ENCODE peak calls at places on chromosomes 13 and 19, in ten cellular contexts. L is tibial artery, S is upper lobe of left lung, P is uterus, E is adrenal gland, N is suprapubic skin, Q is pancreas, I is heart right ventricle, D is endodermal cell, T is PC-9. V is an unnamed sample.

GRCh38 chr19:48866692-48867091 is 1.7 kb downstream of the PLEKHA4 start:
- DNase-seq in E (no peak), I (no peak), S (no peak), N (no peak), D (no peak), L (no peak), Q (no peak), T (no peak), P (no peak), V (no peak)

GRCh38 chr13:43132228-43132627 is 108.8 kb downstream of the DNAJC15 start:
- DNase-seq in I (no peak), L (no peak), E (peak; percentile 48), P (no peak), T (peak; percentile 56), Q (peak; percentile 16), S (no peak), D (peak; percentile 87), N (no peak), V (no peak)

GRCh38 chr19:17219286-17219685 is 4.1 kb downstream of the USE1 start:
- DNase-seq in N (no peak), S (no peak), T (no peak), I (no peak), E (no peak), L (no peak), Q (no peak), D (no peak), P (no peak), V (no peak)

GRCh38 chr19:39587496-39587895 is 14.8 kb upstream of the LGALS13 start:
- DNase-seq in D (no peak), I (no peak), P (no peak), T (peak; percentile 60), Q (no peak), E (no peak), S (no peak), N (no peak), L (no peak), V (no peak)

GRCh38 chr19:30476997-30477396 is 104.8 kb downstream of the ZNF536 start:
- DNase-seq in N (no peak), L (no peak), S (no peak), I (no peak), D (no peak), T (no peak), Q (no peak), E (no peak), P (no peak), V (no peak)

GRCh38 chr13:37488682-37489081 is 109.9 kb downstream of the POSTN start:
- DNase-seq in P (no peak), T (no peak), Q (no peak), I (no peak), L (no peak), D (no peak), E (no peak), N (no peak), S (no peak), V (no peak)

GRCh38 chr13:99154064-99154463 is 46.6 kb upstream of the UBAC2 start:
- DNase-seq in E (no peak), T (no peak), D (no peak), Q (no peak), L (no peak), I (no peak), S (no peak), N (no peak), P (no peak), V (no peak)

GRCh38 chr13:29507356-29507755 is 88.1 kb downstream of the SLC7A1 start:
- DNase-seq in Q (no peak), S (no peak), D (no peak), P (no peak), N (no peak), L (no peak), E (no peak), I (no peak), T (no peak), V (no peak)

GRCh38 chr13:62643007-62643483 is 1227.4 kb upstream of the PCDH20 start:
- DNase-seq in P (no peak), E (no peak), I (no peak), T (peak; percentile 64), N (no peak), D (no peak), L (no peak), Q (no peak), S (no peak), V (no peak)

GRCh38 chr19:19776206-19777008 is 43.5 kb upstream of the ZNF14 start:
- DNase-seq in L (peak; percentile 99), D (peak; percentile 99), N (peak; percentile 98), E (peak; percentile 98), T (peak; percentile 97), S (peak; percentile 98), P (peak; percentile 97), Q (peak; percentile 99), I (peak; percentile 96), V (peak; percentile 99)
- TF ChIP-seq CTCF in L (no peak), D (peak; percentile 14), N (no peak), E (no peak), T (no peak), S (no peak), P (peak; percentile 22), Q (no peak), I (peak; percentile 35), V (no peak)

GRCh38 chr13:109074436-109074835 is 445.0 kb downstream of the MYO16 start:
- DNase-seq in N (no peak), P (no peak), I (no peak), Q (no peak), S (no peak), D (no peak), T (no peak), E (no peak), L (no peak), V (no peak)
- H3K4me3 ChIP-seq in N (no peak overlapping the region), P (no peak overlapping the region), I (no peak overlapping the region), Q (no peak overlapping the region), S (no peak overlapping the region), D (no peak overlapping the region), T (no peak overlapping the region), E (no peak overlapping the region), L (no peak overlapping the region), V (no peak overlapping the region)

DNA sequence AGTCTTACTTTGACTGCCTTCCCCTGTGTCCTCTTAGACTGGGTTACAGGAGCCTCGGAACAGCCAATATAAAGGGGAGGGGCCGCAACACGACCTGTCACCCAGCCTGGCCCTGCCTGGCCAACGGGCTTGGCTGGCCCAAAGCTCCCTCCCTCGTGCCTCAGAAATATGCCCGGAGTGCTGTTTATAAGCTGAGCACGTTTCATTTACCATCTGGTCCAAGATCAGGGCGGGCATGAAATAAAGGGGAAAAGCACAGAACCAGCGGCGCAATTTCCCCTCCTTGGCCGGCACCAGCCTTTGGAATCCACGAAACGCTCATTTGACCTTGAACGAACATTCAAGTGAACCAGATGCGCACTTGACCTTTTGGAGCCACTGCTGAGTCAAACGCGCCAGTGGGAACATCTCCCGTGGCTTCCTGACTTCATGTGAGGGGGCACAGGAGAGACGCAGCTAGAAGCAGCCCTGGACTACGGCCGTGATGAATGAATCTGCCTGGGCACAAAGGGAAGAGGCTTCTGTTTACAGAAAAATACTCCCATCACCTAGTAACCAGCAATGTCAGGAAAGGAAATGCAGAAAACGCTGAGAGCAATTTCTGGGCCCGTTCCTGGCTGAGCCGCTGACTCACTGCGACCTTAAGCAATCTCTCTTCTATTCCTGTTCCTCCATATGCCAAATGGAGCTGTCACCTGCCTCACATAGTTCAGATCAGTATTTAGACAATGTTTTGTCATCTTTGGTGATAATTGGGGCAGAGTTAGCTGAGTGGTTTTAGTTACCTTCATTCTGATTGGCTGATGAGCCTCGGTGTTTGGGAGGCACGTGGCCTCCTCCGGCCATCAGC is 53.3 kb downstream of the RFX2 start:
- DNase-seq in P (peak; percentile 91), S (no peak), E (peak; percentile 88), T (peak; percentile 96), Q (peak; percentile 43), I (peak; percentile 60), N (peak; percentile 92), D (peak; percentile 48), L (peak; percentile 92), V (peak; percentile 83)
- H3K4me1 ChIP-seq in P (peaks cover 37% of the 10 kb centered on the region), S (peaks cover 55% of the 10 kb centered on the region), E (peaks cover 25% of the 10 kb centered on the region), T (peaks cover 41% of the 10 kb centered on the region), Q (no peaks in the 10 kb centered on the region), I (peaks cover 42% of the 10 kb centered on the region), N (peaks cover 70% of the 10 kb centered on the region), D (peaks cover 3% of the 10 kb centered on the region), L (peaks cover 6% of the 10 kb centered on the region), V (peaks cover 42% of the 10 kb centered on the region)

GRCh38 chr13:31798189-31798588 is 58.9 kb downstream of the RXFP2 start:
- DNase-seq in T (no peak), P (no peak), S (no peak), I (no peak), E (no peak), D (no peak), Q (no peak), L (no peak), N (no peak), V (no peak)
- TF ChIP-seq CTCF in T (no peak), P (no peak), S (no peak), I (no peak), E (no peak), D (no peak), Q (no peak), L (no peak), N (no peak), V (no peak)